ENCODE peak calls at places on chromosomes 2 and 18, in five cellular contexts. One of them, this sample, is unnamed.

GRCh38 chr2:123514808-123515207 is 510.3 kb upstream of the CNTNAP5 start:
- DNase-seq in keratinocyte: no peak
- DNase-seq in MM.1S: no peak
- DNase-seq in neural progenitor cell: peak; percentile 8
- DNase-seq in hepatocyte: no peak
- DNase-seq in this sample: no peak

GRCh38 chr2:181924336-181924735 is 32.8 kb downstream of the ITPRID2 start:
- DNase-seq in keratinocyte: no peak
- DNase-seq in MM.1S: no peak
- DNase-seq in neural progenitor cell: peak; percentile 69
- DNase-seq in hepatocyte: no peak
- DNase-seq in this sample: no peak

GRCh38 chr2:234863043-234863934 is 88.5 kb upstream of the SH3BP4 start:
- DNase-seq in keratinocyte: peak; percentile 44
- DNase-seq in MM.1S: no peak
- DNase-seq in neural progenitor cell: no peak
- DNase-seq in hepatocyte: peak; percentile 29
- DNase-seq in this sample: peak; percentile 64

GRCh38 chr2:105179469-105180372 is 61.8 kb upstream of the GPR45 start:
- DNase-seq in keratinocyte: no peak
- DNase-seq in MM.1S: no peak
- DNase-seq in neural progenitor cell: peak; percentile 53
- DNase-seq in hepatocyte: peak; percentile 50
- DNase-seq in this sample: peak; percentile 63

GRCh38 chr18:49412673-49413072 is 47.8 kb downstream of the DYM start:
- DNase-seq in keratinocyte: no peak
- DNase-seq in MM.1S: no peak
- DNase-seq in neural progenitor cell: no peak
- DNase-seq in hepatocyte: no peak
- DNase-seq in this sample: no peak

GRCh38 chr18:55031979-55032378 is 72.7 kb upstream of the CCDC68 start:
- DNase-seq in keratinocyte: no peak
- DNase-seq in MM.1S: no peak
- DNase-seq in neural progenitor cell: no peak
- DNase-seq in hepatocyte: no peak
- DNase-seq in this sample: no peak

GRCh38 chr2:136117391-136117841 is 533 bp downstream of the CXCR4 start:
- DNase-seq in keratinocyte: no peak
- DNase-seq in MM.1S: peak; percentile 64
- DNase-seq in neural progenitor cell: peak; percentile 82
- DNase-seq in hepatocyte: peak; percentile 71
- DNase-seq in this sample: peak; percentile 14

GRCh38 chr2:240338274-240338673 is 97.2 kb upstream of the GPC1 start:
- DNase-seq in keratinocyte: no peak
- DNase-seq in MM.1S: no peak
- DNase-seq in neural progenitor cell: no peak
- DNase-seq in hepatocyte: no peak
- DNase-seq in this sample: no peak

GRCh38 chr2:8355046-8355445 is 326.8 kb upstream of the ID2 start:
- DNase-seq in keratinocyte: no peak
- DNase-seq in MM.1S: no peak
- DNase-seq in neural progenitor cell: no peak
- DNase-seq in hepatocyte: no peak
- DNase-seq in this sample: no peak

GRCh38 chr2:229896857-229897256 is 25.0 kb downstream of the TRIP12 start:
- DNase-seq in keratinocyte: no peak
- DNase-seq in MM.1S: no peak
- DNase-seq in neural progenitor cell: no peak
- DNase-seq in hepatocyte: no peak
- DNase-seq in this sample: no peak

GRCh38 chr2:72574886-72575285 is 250.9 kb downstream of the EXOC6B start:
- DNase-seq in keratinocyte: no peak
- DNase-seq in MM.1S: no peak
- DNase-seq in neural progenitor cell: no peak
- DNase-seq in hepatocyte: no peak
- DNase-seq in this sample: no peak

GRCh38 chr2:239824866-239825704 is 200.1 kb downstream of the NDUFA10 start:
- DNase-seq in keratinocyte: no peak
- DNase-seq in MM.1S: no peak
- DNase-seq in neural progenitor cell: no peak
- DNase-seq in hepatocyte: no peak
- DNase-seq in this sample: no peak

GRCh38 chr2:40450066-40450841 is 1.6 kb downstream of the SLC8A1 start:
- DNase-seq in keratinocyte: no peak
- DNase-seq in MM.1S: peak; percentile 33
- DNase-seq in neural progenitor cell: peak; percentile 22
- DNase-seq in hepatocyte: no peak
- DNase-seq in this sample: peak; percentile 56

GRCh38 chr2:144249035-144249637 is 270.8 kb downstream of the ZEB2 start:
- DNase-seq in keratinocyte: no peak
- DNase-seq in MM.1S: no peak
- DNase-seq in neural progenitor cell: no peak
- DNase-seq in hepatocyte: no peak
- DNase-seq in this sample: no peak

GRCh38 chr2:7997279-7997678 is 684.6 kb upstream of the ID2 start:
- DNase-seq in keratinocyte: no peak
- DNase-seq in MM.1S: peak; percentile 90
- DNase-seq in neural progenitor cell: no peak
- DNase-seq in hepatocyte: no peak
- DNase-seq in this sample: no peak

GRCh38 chr2:95320986-95321767 is 24.0 kb downstream of the KCNIP3 start:
- DNase-seq in keratinocyte: no peak
- DNase-seq in MM.1S: no peak
- DNase-seq in neural progenitor cell: no peak
- DNase-seq in hepatocyte: no peak
- DNase-seq in this sample: no peak

GRCh38 chr2:55550368-55551102 is 31.0 kb downstream of the CFAP36 start:
- DNase-seq in keratinocyte: no peak
- DNase-seq in MM.1S: no peak
- DNase-seq in neural progenitor cell: no peak
- DNase-seq in hepatocyte: no peak
- DNase-seq in this sample: peak; percentile 79

GRCh38 chr2:204645018-204645775 is 99.9 kb downstream of the PARD3B start:
- DNase-seq in keratinocyte: no peak
- DNase-seq in MM.1S: no peak
- DNase-seq in neural progenitor cell: no peak
- DNase-seq in hepatocyte: no peak
- DNase-seq in this sample: peak; percentile 11

GRCh38 chr2:112881217-112882000 is 29.6 kb upstream of the IL37 start:
- DNase-seq in keratinocyte: peak; percentile 75
- DNase-seq in MM.1S: no peak
- DNase-seq in neural progenitor cell: no peak
- DNase-seq in hepatocyte: no peak
- DNase-seq in this sample: peak; percentile 97

GRCh38 chr18:23835506-23835905 is 146.3 kb downstream of the LAMA3 start:
- DNase-seq in keratinocyte: no peak
- DNase-seq in MM.1S: no peak
- DNase-seq in neural progenitor cell: no peak
- DNase-seq in hepatocyte: no peak
- DNase-seq in this sample: no peak

GRCh38 chr2:69594341-69594740 is 49.2 kb downstream of the AAK1 start:
- DNase-seq in keratinocyte: no peak
- DNase-seq in MM.1S: no peak
- DNase-seq in neural progenitor cell: no peak
- DNase-seq in hepatocyte: no peak
- DNase-seq in this sample: peak; percentile 13

GRCh38 chr2:161085041-161085598 is 75.1 kb upstream of the TANK start:
- DNase-seq in keratinocyte: no peak
- DNase-seq in MM.1S: no peak
- DNase-seq in neural progenitor cell: no peak
- DNase-seq in hepatocyte: no peak
- DNase-seq in this sample: no peak

GRCh38 chr2:178072383-178073301 is at the start of gene PDE11A:
- DNase-seq in keratinocyte: peak; percentile 26
- DNase-seq in MM.1S: peak; percentile 43
- DNase-seq in neural progenitor cell: peak; percentile 90
- DNase-seq in hepatocyte: peak; percentile 93
- DNase-seq in this sample: peak; percentile 80

GRCh38 chr2:202423139-202423538 is 47.0 kb downstream of the BMPR2 start:
- DNase-seq in keratinocyte: no peak
- DNase-seq in MM.1S: no peak
- DNase-seq in neural progenitor cell: no peak
- DNase-seq in hepatocyte: no peak
- DNase-seq in this sample: no peak

GRCh38 chr2:46829240-46829970 is 86.2 kb downstream of the MCFD2 start:
- DNase-seq in keratinocyte: no peak
- DNase-seq in MM.1S: no peak
- DNase-seq in neural progenitor cell: no peak
- DNase-seq in hepatocyte: no peak
- DNase-seq in this sample: no peak

GRCh38 chr2:130864830-130865229 is 28.1 kb downstream of the ARHGEF4 start:
- DNase-seq in keratinocyte: peak; percentile 77
- DNase-seq in MM.1S: no peak
- DNase-seq in neural progenitor cell: no peak
- DNase-seq in hepatocyte: peak; percentile 62
- DNase-seq in this sample: peak; percentile 93

GRCh38 chr2:218022851-218023530 is 20.2 kb upstream of the TNS1 start:
- DNase-seq in keratinocyte: no peak
- DNase-seq in MM.1S: no peak
- DNase-seq in neural progenitor cell: no peak
- DNase-seq in hepatocyte: no peak
- DNase-seq in this sample: no peak

GRCh38 chr18:59140287-59140885 is 702 bp downstream of the SEC11C start:
- DNase-seq in keratinocyte: peak; percentile 4
- DNase-seq in MM.1S: peak; percentile 20
- DNase-seq in neural progenitor cell: peak; percentile 64
- DNase-seq in hepatocyte: peak; percentile 69
- DNase-seq in this sample: peak; percentile 48

DNA sequence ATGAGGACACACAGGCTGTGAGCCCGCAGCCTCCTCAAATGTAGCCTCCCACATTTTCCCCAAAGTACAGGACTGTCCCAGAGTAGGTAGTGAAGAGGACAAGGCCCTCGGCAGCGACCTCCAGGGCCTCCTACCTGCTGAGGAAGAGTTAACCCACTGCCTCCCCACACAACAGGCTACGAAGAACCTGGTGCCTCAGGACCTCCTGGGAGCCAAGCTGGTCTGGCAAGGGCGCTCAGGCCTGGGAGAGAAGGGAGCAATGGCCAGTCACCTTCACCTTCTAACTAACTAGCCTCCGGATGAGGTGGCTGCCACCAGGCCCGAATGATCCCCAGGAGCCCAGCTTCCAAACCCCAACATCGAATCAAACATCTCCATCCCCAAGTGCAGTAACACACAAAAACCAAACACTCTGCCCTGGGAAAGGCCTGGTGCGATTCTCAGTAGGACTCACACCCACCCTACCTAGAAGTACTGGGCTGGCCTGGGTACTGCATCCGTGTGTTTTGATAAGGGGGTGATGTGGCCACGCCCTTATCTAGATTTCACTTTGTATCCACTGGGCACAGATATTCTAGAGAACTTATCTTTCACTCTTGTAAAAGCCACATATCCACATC is 9.5 kb downstream of the ERFE start:
- DNase-seq in keratinocyte: no peak
- DNase-seq in MM.1S: no peak
- DNase-seq in neural progenitor cell: no peak
- DNase-seq in hepatocyte: no peak
- DNase-seq in this sample: no peak
- H2AFZ ChIP-seq in keratinocyte: no peak overlapping the region
- H2AFZ ChIP-seq in MM.1S: no peak overlapping the region
- H2AFZ ChIP-seq in neural progenitor cell: no peak overlapping the region
- H2AFZ ChIP-seq in hepatocyte: no peak overlapping the region
- H2AFZ ChIP-seq in this sample: no peak overlapping the region

DNA sequence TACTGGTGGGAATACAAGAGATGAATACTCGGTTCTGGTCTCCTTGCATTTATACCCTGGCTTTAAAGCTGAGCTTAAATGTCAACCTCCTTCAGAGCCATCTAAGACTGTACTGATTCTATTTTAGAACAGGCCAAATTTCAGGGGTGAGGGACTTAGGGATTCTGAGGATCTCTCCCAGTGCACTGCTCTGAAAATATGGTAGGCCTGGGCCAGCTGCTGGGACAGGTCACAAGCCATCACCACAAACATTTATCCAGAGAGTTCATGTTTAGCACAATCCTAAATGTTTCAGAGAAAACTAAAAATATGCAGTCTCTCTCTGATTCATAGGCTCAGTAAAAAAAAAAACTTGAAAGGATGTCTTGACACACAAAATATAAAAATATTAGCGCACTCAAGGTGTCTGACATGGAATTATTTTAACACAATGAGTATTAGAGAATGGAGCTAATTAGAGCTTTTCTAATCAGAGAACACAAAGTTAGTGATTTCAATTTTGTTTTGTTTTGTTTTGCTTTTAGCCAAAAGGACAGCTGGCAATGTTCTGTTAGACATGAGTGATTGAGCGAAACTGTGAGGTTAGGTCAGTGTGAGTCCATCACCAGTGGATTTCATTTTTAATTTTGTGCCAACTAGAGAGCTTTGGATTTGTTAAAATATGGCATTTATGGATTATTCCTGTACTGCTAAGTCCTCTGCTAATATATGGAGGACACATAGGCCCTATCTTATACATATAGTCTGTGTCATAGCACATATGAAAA is 38.8 kb downstream of the MFSD6 start:
- DNase-seq in keratinocyte: no peak
- DNase-seq in MM.1S: no peak
- DNase-seq in neural progenitor cell: no peak
- DNase-seq in hepatocyte: no peak
- DNase-seq in this sample: no peak
- H2AFZ ChIP-seq in keratinocyte: no peak overlapping the region
- H2AFZ ChIP-seq in MM.1S: no peak overlapping the region
- H2AFZ ChIP-seq in neural progenitor cell: peak overlapping the region; percentile 38
- H2AFZ ChIP-seq in hepatocyte: no peak overlapping the region
- H2AFZ ChIP-seq in this sample: no peak overlapping the region

GRCh38 chr18:61869631-61870030 is 23.2 kb downstream of the RNF152 start:
- DNase-seq in keratinocyte: no peak
- DNase-seq in MM.1S: no peak
- DNase-seq in neural progenitor cell: no peak
- DNase-seq in hepatocyte: no peak
- DNase-seq in this sample: no peak
- H2AFZ ChIP-seq in keratinocyte: no peak overlapping the region
- H2AFZ ChIP-seq in MM.1S: no peak overlapping the region
- H2AFZ ChIP-seq in neural progenitor cell: no peak overlapping the region
- H2AFZ ChIP-seq in hepatocyte: no peak overlapping the region
- H2AFZ ChIP-seq in this sample: no peak overlapping the region

DNA sequence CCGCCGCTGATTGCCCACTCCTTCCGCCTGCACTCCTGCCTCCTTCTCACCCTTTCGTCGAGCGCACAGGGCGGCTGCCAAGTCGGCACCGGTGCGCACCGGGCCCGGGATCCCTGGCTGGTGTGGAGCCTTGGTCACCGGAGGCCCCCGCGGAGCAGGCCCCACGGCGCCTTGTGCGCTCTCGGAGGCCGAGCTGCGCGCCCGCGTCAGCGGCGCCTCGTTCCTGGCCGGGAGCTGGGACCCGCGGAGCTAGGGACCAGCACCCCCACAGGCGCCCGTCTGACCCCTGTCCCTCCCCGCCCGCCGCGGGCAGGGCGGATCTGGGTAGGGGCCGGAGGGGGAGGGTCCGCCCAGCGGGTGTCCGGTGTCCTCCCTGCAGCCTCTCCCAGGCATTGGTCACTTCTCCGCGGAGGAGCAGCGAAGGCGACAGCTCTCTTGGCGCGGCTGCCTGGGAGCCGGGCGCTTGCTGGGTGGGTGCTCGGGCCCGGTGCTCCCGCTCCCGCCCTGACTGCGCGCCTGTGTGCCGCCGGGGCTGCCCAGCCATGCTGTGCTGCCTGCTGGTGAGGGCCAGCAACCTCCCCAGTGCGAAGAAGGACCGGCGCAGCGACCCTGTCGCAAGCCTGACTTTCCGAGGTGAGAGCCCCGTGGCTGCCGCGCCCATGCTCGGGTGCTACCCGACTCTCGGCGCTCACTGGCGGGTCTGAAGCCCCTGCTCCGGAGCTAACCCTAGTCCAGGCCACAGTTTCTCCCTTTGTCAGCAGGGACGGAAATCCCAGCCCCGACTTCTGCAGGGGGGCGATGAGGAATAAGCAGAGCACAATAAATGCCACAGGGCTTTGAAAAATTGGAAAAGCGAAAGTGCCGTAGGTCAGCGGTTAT is 13.2 kb downstream of the DYSF start:
- DNase-seq in keratinocyte: no peak
- DNase-seq in MM.1S: no peak
- DNase-seq in neural progenitor cell: peak; percentile 74
- DNase-seq in hepatocyte: peak; percentile 25
- DNase-seq in this sample: peak; percentile 41
- H2AFZ ChIP-seq in keratinocyte: peak overlapping the region; percentile 77
- H2AFZ ChIP-seq in MM.1S: peak overlapping the region; percentile 67
- H2AFZ ChIP-seq in neural progenitor cell: peak overlapping the region; percentile 86
- H2AFZ ChIP-seq in hepatocyte: peak overlapping the region; percentile 71
- H2AFZ ChIP-seq in this sample: peak overlapping the region; percentile 87